ENCODE peak calls at places on chromosomes 16 and 17, in nine cellular contexts. I is immature natural killer cell, E is GM20000, Y is fibroblast of mammary gland, V is kidney, L is uterus, T is left colon, F is dorsolateral prefrontal cortex, N is AG10803. O is an unnamed sample.

GRCh38 chr17:19911033-19911432 is 43.3 kb upstream of the ULK2 start:
- DNase-seq in N (no peak), Y (no peak), E (no peak), F (no peak), I (no peak), V (no peak), T (no peak), L (no peak), O (no peak)

GRCh38 chr16:1708768-1709180 is 2.8 kb downstream of the MAPK8IP3 start:
- DNase-seq in L (no peak), I (no peak), F (peak), E (no peak), N (no peak), V (no peak), T (no peak), Y (peak), O (peak)

GRCh38 chr16:9072806-9073341 is 18.6 kb upstream of the HAPSTR1 start:
- DNase-seq in N (peak), V (no peak), E (peak), Y (peak), F (no peak), T (no peak), L (no peak), I (no peak), O (peak)

GRCh38 chr16:29849505-29849904 is 13.5 kb downstream of the CDIPT start:
- DNase-seq in I (no peak), T (no peak), L (no peak), Y (no peak), F (no peak), V (no peak), N (no peak), E (no peak), O (no peak)

GRCh38 chr16:88478115-88478514 is 25.0 kb downstream of the ZFPM1 start:
- DNase-seq in I (peak), E (peak), N (no peak), Y (no peak), F (no peak), V (no peak), L (no peak), T (no peak), O (no peak)

GRCh38 chr17:10042589-10043244 is 137.6 kb upstream of the RCVRN start:
- DNase-seq in V (no peak), T (no peak), E (no peak), F (no peak), I (no peak), L (no peak), N (no peak), Y (no peak), O (no peak)

GRCh38 chr16:28504707-28505404 is 1.8 kb downstream of the IL27 start:
- DNase-seq in F (no peak), L (no peak), E (no peak), I (no peak), T (no peak), Y (no peak), N (no peak), V (peak), O (no peak)

GRCh38 chr16:69520413-69520799 is 45.4 kb upstream of the NFAT5 start:
- DNase-seq in Y (no peak), N (no peak), L (no peak), I (no peak), T (no peak), E (no peak), V (no peak), F (no peak), O (no peak)

GRCh38 chr17:61989509-61989908 is 61.7 kb upstream of the INTS2 start:
- DNase-seq in F (no peak), L (no peak), T (no peak), I (no peak), Y (no peak), E (no peak), N (no peak), V (no peak), O (no peak)